ENCODE peak calls at places on chromosomes 1 and 21, in ten cellular contexts. N is PC-9, O is fibroblast of mammary gland, E is Peyer's patch, T is uterus, G is lower lobe of right lung, W is fibroblast of pulmonary artery, U is stomach, R is A549, X is coronary artery. Y is an unnamed sample.

GRCh38 chr1:30778979-30779293 is 21.4 kb upstream of the LAPTM5 start:
- DNase-seq in N (no peak), R (no peak), W (no peak), O (no peak), T (no peak), E (no peak), X (no peak), G (no peak), U (no peak), Y (no peak)

GRCh38 chr21:39109163-39109530 is 74.1 kb downstream of the PSMG1 start:
- DNase-seq in R (no peak), G (no peak), W (no peak), O (no peak), X (no peak), T (no peak), N (no peak), U (no peak), E (no peak), Y (no peak)

GRCh38 chr1:36924282-36924791 is 110.0 kb downstream of the GRIK3 start:
- DNase-seq in U (peak), R (no peak), N (no peak), O (peak), G (peak), T (no peak), W (peak), E (no peak), X (no peak), Y (no peak)

GRCh38 chr1:16046865-16047264 is 3.3 kb downstream of the CLCNKB start:
- DNase-seq in O (no peak), E (no peak), W (peak), N (no peak), U (no peak), X (no peak), G (no peak), T (no peak), R (no peak), Y (no peak)

GRCh38 chr1:58885998-58886397 is 102.2 kb upstream of the JUN start:
- DNase-seq in G (no peak), W (no peak), T (no peak), R (no peak), O (peak), U (peak), E (no peak), X (no peak), N (peak), Y (no peak)

GRCh38 chr1:67041836-67042503 is 12.0 kb downstream of the SLC35D1 start:
- DNase-seq in E (no peak), N (no peak), U (no peak), G (no peak), O (peak), T (no peak), R (no peak), W (no peak), X (no peak), Y (peak)

GRCh38 chr1:211114446-211114845 is 19.5 kb downstream of the KCNH1 start:
- DNase-seq in N (no peak), W (no peak), R (no peak), T (no peak), O (no peak), X (no peak), E (no peak), U (no peak), G (no peak), Y (no peak)

GRCh38 chr1:167090289-167090942 is at the start of gene GPA33:
- DNase-seq in X (no peak), R (no peak), N (no peak), O (no peak), W (no peak), G (no peak), U (no peak), E (peak), T (no peak), Y (no peak)

GRCh38 chr21:17688912-17689874 is 76.5 kb upstream of the BTG3 start:
- DNase-seq in G (peak), W (peak), N (peak), E (peak), T (peak), U (peak), O (no peak), R (no peak), X (no peak), Y (no peak)

GRCh38 chr1:39639333-39640130 is at the start of gene HEYL:
- DNase-seq in E (peak), T (peak), N (no peak), U (peak), G (peak), X (peak), O (peak), W (peak), R (peak), Y (no peak)

GRCh38 chr1:39635205-39635870 is 4.1 kb downstream of the HEYL start:
- DNase-seq in N (no peak), W (peak), T (no peak), X (peak), U (no peak), G (no peak), O (peak), R (no peak), E (no peak), Y (no peak)

GRCh38 chr1:39635871-39636210 is 3.6 kb downstream of the HEYL start:
- DNase-seq in E (no peak), U (no peak), T (no peak), G (no peak), N (no peak), O (no peak), X (no peak), R (no peak), W (no peak), Y (no peak)

GRCh38 chr1:39638965-39639332 is 494 bp downstream of the HEYL start:
- DNase-seq in X (no peak), E (no peak), T (no peak), U (no peak), W (no peak), G (no peak), O (no peak), R (no peak), N (no peak), Y (no peak)

DNA sequence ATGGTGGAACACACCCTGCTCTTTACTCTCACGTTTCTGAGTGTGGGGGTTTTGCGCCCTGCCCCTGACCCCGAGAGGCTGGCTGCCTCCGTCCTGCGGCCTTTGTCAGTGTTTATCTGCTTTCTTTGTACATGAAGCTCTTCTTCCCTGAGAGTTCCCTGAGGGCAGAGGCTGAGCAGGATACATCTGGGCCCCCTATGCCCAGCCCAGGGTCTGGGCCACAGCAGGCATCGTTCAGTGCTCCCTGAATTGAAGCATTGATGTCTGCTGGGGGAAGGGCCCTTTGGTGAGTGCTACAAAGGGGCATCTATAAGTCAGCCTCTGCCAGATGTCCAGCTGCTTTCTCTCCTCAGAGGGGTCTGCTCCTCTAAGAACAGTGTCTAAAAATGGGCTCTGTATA is 2.1 kb downstream of the HEYL start:
- DNase-seq in G (no peak), T (no peak), X (no peak), N (no peak), O (no peak), W (no peak), R (no peak), U (no peak), E (no peak), Y (no peak)
- H3K4me3 ChIP-seq in G (peak), T (peak), X (peak), N (no peak), O (no peak), W (no peak), R (no peak), U (no peak), E (no peak), Y (no peak)

GRCh38 chr1:43588592-43588991 is 57.9 kb downstream of the PTPRF start:
- DNase-seq in G (no peak), R (no peak), X (no peak), O (no peak), U (no peak), N (peak), T (no peak), W (no peak), E (no peak), Y (no peak)

GRCh38 chr1:43591181-43591580 is 58.8 kb upstream of the KDM4A start:
- DNase-seq in X (no peak), N (peak), W (no peak), U (no peak), T (no peak), O (no peak), E (no peak), R (no peak), G (no peak), Y (no peak)

GRCh38 chr1:43592051-43592665 is 57.8 kb upstream of the KDM4A start:
- DNase-seq in T (no peak), N (peak), O (no peak), X (no peak), E (no peak), G (no peak), R (no peak), W (no peak), U (no peak), Y (no peak)

GRCh38 chr1:43592974-43593683 is 56.8 kb upstream of the KDM4A start:
- DNase-seq in G (no peak), N (no peak), W (no peak), U (no peak), O (no peak), R (no peak), E (no peak), T (no peak), X (no peak), Y (no peak)

GRCh38 chr1:43590389-43590788 is 59.6 kb upstream of the KDM4A start:
- DNase-seq in R (peak), E (no peak), W (no peak), G (no peak), T (no peak), U (no peak), N (peak), O (no peak), X (no peak), Y (no peak)
- TF ChIP-seq CTCF in R (no peak), E (no peak), W (peak), G (no peak), T (no peak), U (no peak), N (peak), O (peak), X (no peak), Y (no peak)

GRCh38 chr1:229325401-229325800 is 17.4 kb downstream of the CCSAP start:
- DNase-seq in G (no peak), W (no peak), N (no peak), E (no peak), T (no peak), O (no peak), X (no peak), U (no peak), R (no peak), Y (no peak)
- H3K4me3 ChIP-seq in G (no peak), W (no peak), N (no peak), E (no peak), T (no peak), O (no peak), X (peak), U (no peak), R (no peak), Y (no peak)

DNA sequence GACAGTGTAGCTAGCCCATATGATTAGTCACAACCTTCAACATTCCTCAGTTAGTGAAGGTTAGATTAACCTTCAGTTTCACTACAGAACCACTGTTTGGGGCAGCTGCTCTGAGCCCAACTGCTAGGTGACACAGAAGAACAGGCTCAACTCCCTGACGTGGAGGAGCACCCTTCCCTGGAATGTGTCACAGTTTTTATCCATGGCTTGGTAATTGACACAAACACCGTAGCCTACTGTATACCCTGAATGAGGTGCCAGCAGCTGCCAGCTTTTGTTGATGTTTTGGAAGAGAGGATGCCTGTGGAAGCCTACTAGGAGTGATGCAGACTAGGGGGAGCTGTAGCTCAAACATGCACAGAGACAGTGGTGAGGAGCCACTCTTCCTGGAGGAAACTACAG is 56.6 kb upstream of the CR2 start:
- DNase-seq in T (no peak), N (no peak), R (no peak), E (no peak), G (no peak), X (no peak), U (no peak), O (no peak), W (no peak), Y (no peak)
- TF ChIP-seq CTCF in T (no peak), N (no peak), R (no peak), E (no peak), G (no peak), X (no peak), U (no peak), O (peak), W (peak), Y (no peak)

GRCh38 chr1:245469734-245470133 is 314.9 kb downstream of the KIF26B start:
- DNase-seq in T (no peak), R (no peak), X (no peak), W (no peak), E (no peak), N (no peak), G (no peak), U (no peak), O (no peak), Y (no peak)
- H3K4me3 ChIP-seq in T (no peak), R (no peak), X (no peak), W (no peak), E (no peak), N (no peak), G (no peak), U (no peak), O (no peak), Y (no peak)